ENCODE peak calls at places on chromosome 14, in five cellular contexts. One of them, this sample, is unnamed.

GRCh38 chr14:51644215-51644969 is 7.3 kb upstream of the FRMD6 start:
- DNase-seq in GM12878: no peak
- DNase-seq in NT2/D1: no peak
- DNase-seq in HepG2: no peak
- DNase-seq in H1: no peak
- DNase-seq in this sample: no peak

GRCh38 chr14:99213101-99213500 is 58.9 kb downstream of the BCL11B start:
- DNase-seq in H1: no peak
- DNase-seq in GM12878: no peak
- DNase-seq in NT2/D1: no peak
- DNase-seq in HepG2: no peak
- DNase-seq in this sample: no peak

GRCh38 chr14:103516426-103517171 is 6.0 kb downstream of the CKB start:
- DNase-seq in H1: no peak
- DNase-seq in NT2/D1: no peak
- DNase-seq in GM12878: no peak
- DNase-seq in HepG2: no peak
- DNase-seq in this sample: no peak

GRCh38 chr14:96741151-96741977 is 55.8 kb upstream of the VRK1 start:
- DNase-seq in H1: peak; percentile 94
- DNase-seq in NT2/D1: no peak
- DNase-seq in HepG2: no peak
- DNase-seq in GM12878: no peak
- DNase-seq in this sample: peak; percentile 83

GRCh38 chr14:101512396-101512695 is 48.9 kb upstream of the DIO3 start:
- DNase-seq in NT2/D1: no peak
- DNase-seq in GM12878: no peak
- DNase-seq in HepG2: no peak
- DNase-seq in H1: no peak
- DNase-seq in this sample: no peak

GRCh38 chr14:29548948-29549370 is 378.7 kb downstream of the PRKD1 start:
- DNase-seq in HepG2: peak; percentile 70
- DNase-seq in GM12878: peak; percentile 5
- DNase-seq in H1: no peak
- DNase-seq in NT2/D1: peak; percentile 8
- DNase-seq in this sample: peak; percentile 61

GRCh38 chr14:78319826-78320635 is 149.9 kb downstream of the NRXN3 start:
- DNase-seq in H1: no peak
- DNase-seq in HepG2: no peak
- DNase-seq in NT2/D1: no peak
- DNase-seq in GM12878: no peak
- DNase-seq in this sample: no peak

GRCh38 chr14:103105580-103106168 is 11.1 kb downstream of the EXOC3L4 start:
- DNase-seq in H1: no peak
- DNase-seq in HepG2: no peak
- DNase-seq in NT2/D1: no peak
- DNase-seq in GM12878: no peak
- DNase-seq in this sample: no peak

GRCh38 chr14:100824156-100824555 is 1.8 kb upstream of the MEG3 start:
- DNase-seq in HepG2: no peak
- DNase-seq in NT2/D1: no peak
- DNase-seq in GM12878: no peak
- DNase-seq in H1: peak; percentile 81
- DNase-seq in this sample: no peak

GRCh38 chr14:81784084-81784483 is 250.4 kb upstream of the SEL1L start:
- DNase-seq in H1: no peak
- DNase-seq in NT2/D1: no peak
- DNase-seq in HepG2: no peak
- DNase-seq in GM12878: no peak
- DNase-seq in this sample: no peak

GRCh38 chr14:25042362-25043299 is 7.3 kb downstream of the STXBP6 start:
- DNase-seq in H1: no peak
- DNase-seq in GM12878: no peak
- DNase-seq in HepG2: peak; percentile 75
- DNase-seq in NT2/D1: no peak
- DNase-seq in this sample: peak; percentile 39

GRCh38 chr14:92729632-92730358 is 18.6 kb downstream of the LGMN start:
- DNase-seq in GM12878: no peak
- DNase-seq in H1: no peak
- DNase-seq in NT2/D1: no peak
- DNase-seq in HepG2: no peak
- DNase-seq in this sample: no peak

GRCh38 chr14:99430491-99430890 is 50.2 kb downstream of the SETD3 start:
- DNase-seq in H1: peak; percentile 75
- DNase-seq in GM12878: no peak
- DNase-seq in NT2/D1: no peak
- DNase-seq in HepG2: no peak
- DNase-seq in this sample: peak; percentile 52

GRCh38 chr14:104282332-104283196 is 144.2 kb downstream of the KIF26A start:
- DNase-seq in H1: no peak
- DNase-seq in GM12878: no peak
- DNase-seq in HepG2: no peak
- DNase-seq in NT2/D1: no peak
- DNase-seq in this sample: no peak

GRCh38 chr14:34733245-34733644 is 18.9 kb upstream of the CFL2 start:
- DNase-seq in H1: no peak
- DNase-seq in GM12878: no peak
- DNase-seq in HepG2: no peak
- DNase-seq in NT2/D1: no peak
- DNase-seq in this sample: no peak

GRCh38 chr14:34770901-34771300 is 56.5 kb upstream of the CFL2 start:
- DNase-seq in H1: no peak
- DNase-seq in HepG2: no peak
- DNase-seq in GM12878: no peak
- DNase-seq in NT2/D1: no peak
- DNase-seq in this sample: no peak

GRCh38 chr14:78721756-78722455 is 551.7 kb downstream of the NRXN3 start:
- DNase-seq in HepG2: no peak
- DNase-seq in H1: no peak
- DNase-seq in NT2/D1: no peak
- DNase-seq in GM12878: no peak
- DNase-seq in this sample: no peak

DNA sequence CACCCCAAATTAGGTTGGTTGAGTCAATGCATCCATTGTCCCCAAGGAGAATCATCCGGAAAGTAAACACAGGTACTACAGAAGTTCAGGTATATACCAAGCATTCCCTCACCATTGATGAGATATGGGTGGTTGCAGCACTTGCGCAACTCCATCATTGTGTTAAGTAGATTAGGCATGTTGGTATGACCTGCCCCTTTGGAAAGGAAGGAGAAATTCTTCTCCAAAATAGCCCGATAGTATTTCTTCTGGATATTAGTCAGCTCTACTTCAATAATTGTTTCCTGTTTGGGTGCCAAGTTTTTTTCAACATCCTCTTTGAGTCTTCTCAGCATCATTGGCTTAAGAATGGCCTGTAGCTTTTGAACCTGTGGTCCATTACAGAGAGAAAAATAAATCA is 21.3 kb upstream of the SUPT16H start:
- DNase-seq in GM12878: no peak
- DNase-seq in NT2/D1: no peak
- DNase-seq in H1: no peak
- DNase-seq in HepG2: no peak
- DNase-seq in this sample: no peak
- TF ChIP-seq SUZ12 in GM12878: no peak
- TF ChIP-seq SUZ12 in NT2/D1: no peak
- TF ChIP-seq SUZ12 in H1: no peak
- TF ChIP-seq SUZ12 in HepG2: no peak
- TF ChIP-seq SUZ12 in this sample: no peak

GRCh38 chr14:105526781-105527380 is 498 bp downstream of the TMEM121 start:
- DNase-seq in HepG2: no peak
- DNase-seq in NT2/D1: no peak
- DNase-seq in H1: no peak
- DNase-seq in GM12878: no peak
- DNase-seq in this sample: no peak
- TF ChIP-seq SUZ12 in HepG2: no peak
- TF ChIP-seq SUZ12 in NT2/D1: no peak
- TF ChIP-seq SUZ12 in H1: no peak
- TF ChIP-seq SUZ12 in GM12878: no peak
- TF ChIP-seq SUZ12 in this sample: no peak

GRCh38 chr14:33207467-33208015 is 268.9 kb downstream of the NPAS3 start:
- DNase-seq in NT2/D1: no peak
- DNase-seq in H1: no peak
- DNase-seq in HepG2: no peak
- DNase-seq in GM12878: no peak
- DNase-seq in this sample: no peak
- TF ChIP-seq SUZ12 in NT2/D1: no peak
- TF ChIP-seq SUZ12 in H1: no peak
- TF ChIP-seq SUZ12 in HepG2: no peak
- TF ChIP-seq SUZ12 in GM12878: no peak
- TF ChIP-seq SUZ12 in this sample: no peak

GRCh38 chr14:91649930-91650329 is 82.0 kb downstream of the CATSPERB start:
- DNase-seq in NT2/D1: peak; percentile 8
- DNase-seq in HepG2: peak; percentile 13
- DNase-seq in GM12878: no peak
- DNase-seq in H1: no peak
- DNase-seq in this sample: peak; percentile 42
- TF ChIP-seq SUZ12 in NT2/D1: no peak
- TF ChIP-seq SUZ12 in HepG2: no peak
- TF ChIP-seq SUZ12 in GM12878: no peak
- TF ChIP-seq SUZ12 in H1: no peak
- TF ChIP-seq SUZ12 in this sample: no peak